ENCODE peak calls at places on chromosome 4, in four cellular contexts. V, M, I and F are unnamed samples. For H3K9me3, the result is how much of the 10 kb centered on the place peaks cover.

GRCh38 chr4:185881427-185881826 is 69.4 kb upstream of the SORBS2 start:
- DNase-seq in V (no peak), M (no peak), I (no peak), F (no peak)

GRCh38 chr4:87916636-87917035 is 58.9 kb upstream of the SPP1 start:
- DNase-seq in V (no peak), M (no peak), I (no peak), F (no peak)

GRCh38 chr4:47390438-47391125 is 72.9 kb downstream of the COMMD8 start:
- DNase-seq in V (no peak), M (no peak), I (no peak), F (no peak)

GRCh38 chr4:107780665-107781064 is 44.1 kb upstream of the SGMS2 start:
- DNase-seq in V (no peak), M (no peak), I (no peak), F (no peak)

GRCh38 chr4:187204389-187204920 is 480.8 kb upstream of the FAT1 start:
- DNase-seq in V (no peak), M (no peak), I (no peak), F (no peak)

GRCh38 chr4:172843273-172843672 is 325.3 kb upstream of the GALNT7 start:
- DNase-seq in V (no peak), M (no peak), I (no peak), F (no peak)

GRCh38 chr4:151143162-151143561 is 43.7 kb downstream of the RPS3A start:
- DNase-seq in V (no peak), M (no peak), I (no peak), F (no peak)

GRCh38 chr4:3342182-3342854 is 49.5 kb downstream of the RGS12 start:
- DNase-seq in V (no peak), M (no peak), I (no peak), F (no peak)

GRCh38 chr4:172683016-172683415 is 485.6 kb upstream of the GALNT7 start:
- DNase-seq in V (no peak), M (no peak), I (no peak), F (no peak)

GRCh38 chr4:53987761-53988171 is 76.6 kb downstream of the CHIC2 start:
- DNase-seq in V (no peak), M (no peak), I (no peak), F (no peak)

GRCh38 chr4:102196221-102196620 is 149.1 kb downstream of the SLC39A8 start:
- DNase-seq in V (no peak), M (no peak), I (no peak), F (no peak)

GRCh38 chr4:88415982-88416381 is 37.3 kb downstream of the HERC6 start:
- DNase-seq in V (no peak), M (no peak), I (no peak), F (no peak)

GRCh38 chr4:187256897-187257296 is 533.2 kb upstream of the FAT1 start:
- DNase-seq in V (no peak), M (no peak), I (no peak), F (no peak)

GRCh38 chr4:176548571-176548970 is 228.8 kb downstream of the SPCS3 start:
- DNase-seq in V (no peak), M (no peak), I (no peak), F (no peak)

GRCh38 chr4:135770505-135770904 is 1568.9 kb upstream of the PABPC4L start:
- DNase-seq in V (no peak), M (no peak), I (no peak), F (no peak)

GRCh38 chr4:100244347-100244746 is 54.1 kb upstream of the DDIT4L start:
- DNase-seq in V (no peak), M (no peak), I (no peak), F (no peak)

GRCh38 chr4:82450966-82451755 is 20.8 kb downstream of the ENOPH1 start:
- DNase-seq in V (no peak), M (no peak), I (no peak), F (no peak)

DNA sequence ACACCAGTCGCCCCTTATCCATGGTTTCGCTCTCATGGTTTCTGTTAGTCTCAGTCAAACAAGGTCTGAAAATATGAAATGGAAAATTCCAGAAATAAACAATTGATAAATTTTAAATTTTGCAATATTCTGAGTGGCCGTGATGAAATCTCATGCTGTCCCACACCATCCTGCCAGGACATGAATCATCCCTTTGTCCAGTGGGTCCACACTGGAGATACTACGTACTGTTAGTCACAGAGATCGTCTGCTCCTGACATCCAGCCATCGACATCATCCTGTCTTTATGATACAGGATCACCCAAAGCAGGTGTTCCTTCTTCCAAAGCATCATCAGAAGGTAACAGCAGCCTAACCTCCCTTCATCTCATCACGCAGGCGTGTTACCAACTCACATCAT is 76.5 kb upstream of the MSX1 start:
- DNase-seq in V (no peak), M (no peak), I (no peak), F (no peak)
- H3K9me3 ChIP-seq in V (under half), M (under half), I (under half), F (under half)

DNA sequence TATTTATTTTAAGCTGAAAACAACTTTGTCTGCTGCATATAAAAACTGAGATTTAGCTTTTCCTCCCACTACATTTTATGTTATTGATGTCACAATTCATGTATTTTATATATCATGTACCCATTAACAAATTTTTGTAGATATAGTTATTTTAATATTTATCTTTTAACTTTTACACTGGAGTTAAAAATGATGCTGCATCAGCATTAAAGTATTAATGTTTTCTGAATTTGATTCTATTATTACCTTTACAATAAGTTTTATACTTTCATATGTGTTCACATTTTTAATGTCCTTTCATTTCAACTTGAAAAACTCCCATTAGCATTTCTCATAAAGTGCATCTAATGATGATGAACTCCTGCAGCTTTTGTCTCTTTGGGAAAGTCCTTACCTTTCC is 72.2 kb downstream of the CWH43 start:
- DNase-seq in V (no peak), M (no peak), I (no peak), F (no peak)
- H3K9me3 ChIP-seq in V (under half), M (under half), I (under half), F (under half)

GRCh38 chr4:58214376-58214775 is 1104.2 kb upstream of the IGFBP7 start:
- DNase-seq in V (no peak), M (no peak), I (no peak), F (no peak)
- H3K9me3 ChIP-seq in V (under half), M (under half), I (under half), F (under half)

GRCh38 chr4:91827914-91828313 is 475.9 kb upstream of the GRID2 start:
- DNase-seq in V (no peak), M (no peak), I (no peak), F (no peak)
- H3K9me3 ChIP-seq in V (under half), M (under half), I (under half), F (under half)

DNA sequence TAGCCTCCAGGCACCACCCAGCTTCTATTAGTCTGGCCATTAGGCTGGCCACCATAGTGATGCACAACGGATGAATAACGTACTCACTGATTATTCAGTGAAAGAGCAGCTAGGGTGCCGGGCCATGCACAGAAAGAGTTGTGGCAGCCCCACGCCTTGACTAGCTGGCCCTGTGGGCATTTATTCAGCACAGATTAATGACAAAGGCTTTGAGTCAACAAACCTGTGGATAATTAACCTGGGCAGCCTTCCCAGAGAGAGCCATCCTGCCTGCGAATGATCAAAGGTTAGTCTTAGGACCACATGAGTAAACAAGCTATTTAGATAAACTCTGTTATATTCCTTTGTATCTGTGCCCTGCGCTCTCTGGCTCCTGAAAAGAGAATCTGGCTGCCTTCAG is 37.2 kb downstream of the MAP9 start:
- DNase-seq in V (peak), M (no peak), I (no peak), F (no peak)
- H3K9me3 ChIP-seq in V (under half), M (under half), I (under half), F (under half)

DNA sequence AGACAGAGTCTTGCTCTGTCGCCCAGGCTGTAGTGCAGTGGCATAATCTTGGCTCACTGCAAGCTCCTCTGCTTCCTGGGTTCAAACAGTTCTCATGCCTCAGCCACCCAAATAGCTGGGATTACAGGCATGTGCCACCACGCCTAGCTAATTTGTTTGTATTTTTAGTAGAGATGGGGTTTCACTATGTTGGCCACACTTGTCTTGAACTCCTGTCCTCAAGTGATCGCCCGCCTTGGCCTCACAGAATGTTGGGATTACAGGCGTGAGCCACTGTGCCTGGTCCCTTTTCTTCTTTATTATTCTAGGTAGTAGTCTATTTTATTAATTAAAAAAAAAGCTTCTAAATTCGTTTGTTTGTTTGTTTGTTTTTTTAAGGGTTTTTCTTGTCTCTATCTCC is 59.1 kb downstream of the SLAIN2 start:
- DNase-seq in V (no peak), M (no peak), I (no peak), F (no peak)
- H3K9me3 ChIP-seq in V (under half), M (under half), I (under half), F (under half)

GRCh38 chr4:92255920-92256244 is 47.9 kb upstream of the GRID2 start:
- DNase-seq in V (no peak), M (no peak), I (no peak), F (no peak)
- H3K9me3 ChIP-seq in V (under half), M (under half), I (under half), F (under half)

GRCh38 chr4:17583944-17584343 is 6.9 kb downstream of the LAP3 start:
- DNase-seq in V (no peak), M (no peak), I (no peak), F (no peak)

GRCh38 chr4:17589355-17589754 is 12.4 kb downstream of the LAP3 start:
- DNase-seq in V (no peak), M (no peak), I (no peak), F (no peak)

GRCh38 chr4:17584502-17585213 is 7.7 kb downstream of the LAP3 start:
- DNase-seq in V (no peak), M (no peak), I (no peak), F (no peak)

GRCh38 chr4:17587094-17587822 is 10.3 kb downstream of the LAP3 start:
- DNase-seq in V (no peak), M (no peak), I (no peak), F (no peak)
- H3K9me3 ChIP-seq in V (under half), M (under half), I (under half), F (under half)

DNA sequence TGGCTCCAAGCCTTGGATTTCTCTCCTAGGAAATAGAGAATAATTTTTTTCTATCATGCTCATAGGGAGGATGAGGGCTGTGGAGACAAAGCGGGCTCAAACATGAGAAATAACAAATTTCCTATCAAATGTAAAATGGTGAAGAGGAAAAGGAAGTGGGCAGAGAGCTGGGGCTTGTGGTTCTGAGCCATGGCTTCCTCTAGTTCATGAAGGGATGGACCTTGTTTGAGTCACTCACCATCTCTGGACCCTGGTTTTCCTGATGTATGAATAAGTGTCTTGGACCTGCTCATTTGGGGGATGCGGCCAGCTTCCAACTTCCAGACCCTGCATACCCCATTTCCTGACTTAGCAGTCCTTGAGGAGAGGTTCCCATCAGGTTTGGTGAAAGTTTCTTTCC is 63.0 kb downstream of the MSX1 start:
- DNase-seq in V (no peak), M (no peak), I (no peak), F (no peak)
- H3K9me3 ChIP-seq in V (under half), M (under half), I (under half), F (under half)

GRCh38 chr4:28373601-28374000 is 1513.0 kb downstream of the STIM2 start:
- DNase-seq in V (no peak), M (no peak), I (no peak), F (no peak)

DNA sequence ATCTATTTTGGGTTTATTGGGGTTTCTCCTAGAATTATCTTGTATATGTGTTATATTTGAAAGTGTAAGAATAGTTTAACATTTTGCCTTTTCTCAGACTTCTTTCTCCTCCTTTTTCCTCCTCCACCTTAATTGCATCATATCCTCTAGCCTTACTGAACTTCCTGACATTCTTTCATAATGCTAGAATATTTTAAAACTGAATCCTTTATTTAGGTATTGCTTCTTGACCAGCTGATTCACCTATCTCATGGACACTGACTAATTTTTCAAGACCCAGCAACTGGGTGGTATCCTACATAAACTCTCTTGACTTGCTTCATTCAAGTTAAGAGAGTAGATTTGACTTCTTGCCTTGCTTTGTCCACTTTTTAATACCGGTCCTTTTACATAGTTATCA is 1508.9 kb downstream of the STIM2 start:
- DNase-seq in V (no peak), M (no peak), I (no peak), F (no peak)
- H3K9me3 ChIP-seq in V (under half), M (under half), I (under half), F (under half)